ENCODE peak calls at places on chromosomes 5 and 9, in ten cellular contexts. V is stromal cell of bone marrow; P is GM03348; G is iPS-NIHi11; S is activated naive CD8-positive, alpha-beta T cell treated with anti-CD3 and anti-CD28 coated beads for 36 hours; Q is H4; W is RPMI7951; M is HCT116; R is lung microvascular endothelial cell; A is myocyte. K is an unnamed sample.
A peak's percentile ranks its signal among the peaks of the same experiment; 100 is the strongest.

GRCh38 chr5:35026280-35026840 is 21.4 kb downstream of the AGXT2 start:
- DNase-seq in A (no peak), R (no peak), M (no peak), V (no peak), Q (no peak), S (no peak), G (no peak), P (no peak), W (no peak), K (no peak)

GRCh38 chr9:105967798-105968197 is 273.5 kb downstream of the TMEM38B start:
- DNase-seq in W (no peak), P (no peak), V (no peak), R (no peak), S (no peak), A (no peak), G (no peak), Q (no peak), M (no peak), K (no peak)

GRCh38 chr5:125196479-125197183 is 450.2 kb upstream of the ZNF608 start:
- DNase-seq in S (no peak), M (no peak), W (no peak), Q (no peak), G (no peak), V (no peak), A (no peak), R (no peak), P (no peak), K (no peak)

GRCh38 chr5:1752881-1753280 is 46.8 kb downstream of the MRPL36 start:
- DNase-seq in A (no peak), P (no peak), Q (no peak), S (no peak), G (no peak), W (no peak), M (no peak), R (no peak), V (no peak), K (no peak)

GRCh38 chr9:76591256-76591950 is 132.4 kb downstream of the GCNT1 start:
- DNase-seq in G (no peak), W (no peak), M (no peak), R (no peak), V (no peak), S (no peak), Q (no peak), A (no peak), P (peak; percentile 24), K (no peak)

GRCh38 chr9:133575673-133576590 is 33.3 kb downstream of the FAM163B start:
- DNase-seq in G (no peak), P (no peak), W (no peak), M (no peak), V (no peak), R (no peak), A (no peak), S (no peak), Q (no peak), K (no peak)

GRCh38 chr5:104347119-104347708 is 784.6 kb upstream of the NUDT12 start:
- DNase-seq in G (no peak), V (no peak), M (peak; percentile 6), R (no peak), W (peak; percentile 13), Q (peak; percentile 58), P (no peak), S (no peak), A (peak; percentile 58), K (peak; percentile 42)

GRCh38 chr9:87382902-87383301 is 114.8 kb upstream of the DAPK1 start:
- DNase-seq in S (no peak), V (peak; percentile 90), M (no peak), P (no peak), Q (peak; percentile 38), G (no peak), A (peak; percentile 93), R (no peak), W (peak; percentile 26), K (no peak)

GRCh38 chr5:51559921-51560658 is 176.8 kb downstream of the ISL1 start:
- DNase-seq in A (no peak), Q (no peak), W (no peak), V (no peak), P (no peak), R (no peak), G (no peak), S (no peak), M (no peak), K (no peak)

GRCh38 chr5:97078958-97079357 is 63.5 kb downstream of the LIX1 start:
- DNase-seq in P (no peak), R (no peak), M (no peak), Q (no peak), S (no peak), W (no peak), V (peak; percentile 48), A (peak; percentile 37), G (no peak), K (no peak)

GRCh38 chr5:77946381-77947050 is 170.4 kb upstream of the TBCA start:
- DNase-seq in M (no peak), V (no peak), R (no peak), G (no peak), W (no peak), A (peak; percentile 59), P (no peak), Q (no peak), S (no peak), K (no peak)

GRCh38 chr5:151167022-151167421 is 9.4 kb upstream of the ANXA6 start:
- DNase-seq in V (no peak), S (no peak), M (no peak), A (no peak), P (no peak), G (no peak), R (no peak), Q (no peak), W (no peak), K (no peak)

GRCh38 chr9:106820866-106821265 is 42.1 kb upstream of the ZNF462 start:
- DNase-seq in W (peak; percentile 20), P (no peak), A (no peak), Q (no peak), M (no peak), V (no peak), R (no peak), G (no peak), S (no peak), K (no peak)

GRCh38 chr5:180007582-180007981 is 64.0 kb downstream of the RNF130 start:
- DNase-seq in R (no peak), P (no peak), V (no peak), A (peak; percentile 39), G (peak; percentile 31), S (no peak), W (no peak), Q (no peak), M (no peak), K (no peak)

GRCh38 chr5:56766926-56767325 is 48.4 kb upstream of the MAP3K1 start:
- DNase-seq in S (no peak), R (no peak), W (no peak), V (no peak), Q (no peak), M (no peak), P (no peak), A (no peak), G (no peak), K (no peak)

GRCh38 chr9:32992596-32993238 is 8.7 kb downstream of the APTX start:
- DNase-seq in P (no peak), V (no peak), R (no peak), S (no peak), M (no peak), W (no peak), G (no peak), Q (no peak), A (no peak), K (no peak)

GRCh38 chr9:90432951-90433350 is 209.7 kb downstream of the DIRAS2 start:
- DNase-seq in M (no peak), V (no peak), Q (no peak), R (no peak), S (no peak), P (no peak), W (no peak), G (no peak), A (no peak), K (no peak)

GRCh38 chr5:150302301-150303069 is at the start of gene ARSI:
- DNase-seq in M (no peak), Q (no peak), G (peak; percentile 95), A (peak; percentile 55), P (peak; percentile 86), S (peak; percentile 10), R (peak; percentile 27), W (no peak), V (peak; percentile 43), K (no peak)

GRCh38 chr9:111036946-111037743 is 1.1 kb downstream of the LPAR1 start:
- DNase-seq in P (no peak), R (no peak), A (peak; percentile 50), W (peak; percentile 42), G (no peak), M (peak; percentile 7), Q (no peak), S (no peak), V (no peak), K (no peak)

GRCh38 chr9:624935-625505 is 216.5 kb upstream of the DMRT1 start:
- DNase-seq in R (peak; percentile 11), P (peak; percentile 16), A (no peak), M (no peak), W (no peak), G (no peak), Q (no peak), V (no peak), S (no peak), K (no peak)

GRCh38 chr5:45695011-45695667 is 1.0 kb downstream of the HCN1 start:
- DNase-seq in Q (no peak), M (no peak), V (no peak), R (no peak), S (no peak), P (peak; percentile 3), W (no peak), A (no peak), G (peak; percentile 8), K (no peak)

GRCh38 chr5:168964182-168964581 is 336.8 kb downstream of the SLIT3 start:
- DNase-seq in Q (no peak), W (no peak), A (no peak), S (no peak), M (no peak), V (no peak), R (no peak), P (no peak), G (no peak), K (no peak)

GRCh38 chr9:99859395-99859980 is 37.8 kb downstream of the NR4A3 start:
- DNase-seq in M (no peak), V (peak; percentile 82), Q (no peak), G (peak; percentile 26), A (no peak), W (no peak), S (no peak), R (no peak), P (peak; percentile 47), K (no peak)

GRCh38 chr9:135985889-135986288 is 24.7 kb upstream of the UBAC1 start:
- DNase-seq in G (no peak), W (no peak), Q (no peak), A (no peak), V (no peak), M (no peak), R (no peak), S (no peak), P (no peak), K (no peak)

GRCh38 chr5:6193315-6193714 is 185.0 kb downstream of the MED10 start:
- DNase-seq in M (no peak), W (no peak), Q (no peak), V (no peak), S (no peak), A (no peak), G (no peak), R (no peak), P (no peak), K (no peak)

GRCh38 chr5:76403963-76404693 is 1.0 kb downstream of the IQGAP2 start:
- DNase-seq in R (peak; percentile 11), G (peak; percentile 77), W (no peak), M (no peak), A (no peak), P (no peak), S (peak; percentile 76), Q (no peak), V (no peak), K (no peak)